ENCODE peak calls at places on chromosomes 11 and 22, in four cellular contexts. F, Z, R and P are unnamed samples.
A peak's percentile ranks its signal among the peaks of the same experiment; 100 is the strongest.

GRCh38 chr22:19105867-19106802 is 16.1 kb downstream of the DGCR2 start:
- DNase-seq in F (no peak), Z (peak; percentile 68), R (peak; percentile 54), P (no peak)

GRCh38 chr22:37239336-37240239 is 4.5 kb downstream of the RAC2 start:
- DNase-seq in F (no peak), Z (peak; percentile 14), R (no peak), P (no peak)

GRCh38 chr22:30970356-30970746 is 1.3 kb downstream of the TUG1 start:
- DNase-seq in F (no peak), Z (no peak), R (no peak), P (no peak)

GRCh38 chr11:43903969-43904368 is 23.3 kb downstream of the ALKBH3 start:
- DNase-seq in F (no peak), Z (no peak), R (no peak), P (no peak)

GRCh38 chr11:100855466-100856067 is 168.5 kb downstream of the ARHGAP42 start:
- DNase-seq in F (no peak), Z (no peak), R (no peak), P (no peak)

GRCh38 chr11:11519184-11519583 is 102.6 kb downstream of the GALNT18 start:
- DNase-seq in F (no peak), Z (peak; percentile 36), R (no peak), P (peak; percentile 31)

GRCh38 chr11:48034926-48035876 is 54.8 kb downstream of the PTPRJ start:
- DNase-seq in F (peak; percentile 51), Z (peak; percentile 93), R (no peak), P (no peak)

GRCh38 chr11:7612056-7612660 is 61.1 kb downstream of the CYB5R2 start:
- DNase-seq in F (no peak), Z (no peak), R (no peak), P (peak; percentile 47)

GRCh38 chr11:68528630-68529029 is 68.1 kb downstream of the PPP6R3 start:
- DNase-seq in F (no peak), Z (peak; percentile 81), R (peak; percentile 24), P (no peak)

GRCh38 chr11:102591160-102591718 is 33.9 kb downstream of the MMP20 start:
- DNase-seq in F (no peak), Z (no peak), R (no peak), P (no peak)

GRCh38 chr11:114262681-114263509 is 33.3 kb upstream of the NNMT start:
- DNase-seq in F (no peak), Z (peak; percentile 84), R (peak; percentile 28), P (peak; percentile 49)

GRCh38 chr11:62169935-62170334 is 20.1 kb upstream of the SCGB1D1 start:
- DNase-seq in F (no peak), Z (no peak), R (no peak), P (no peak)

GRCh38 chr11:9943346-9944110 is 279.7 kb downstream of the SWAP70 start:
- DNase-seq in F (peak; percentile 35), Z (no peak), R (no peak), P (no peak)

GRCh38 chr11:118088531-118088930 is 1.8 kb upstream of the SMIM35 start:
- DNase-seq in F (no peak), Z (no peak), R (no peak), P (no peak)

GRCh38 chr11:122197055-122197987 is 81.3 kb upstream of the BLID start:
- DNase-seq in F (peak; percentile 64), Z (no peak), R (no peak), P (no peak)

GRCh38 chr11:92709329-92709728 is 260.1 kb upstream of the MTNR1B start:
- DNase-seq in F (no peak), Z (no peak), R (no peak), P (no peak)

GRCh38 chr22:44225091-44225689 is 44.5 kb downstream of the PARVG start:
- DNase-seq in F (no peak), Z (peak; percentile 19), R (no peak), P (no peak)

GRCh38 chr11:88420165-88420781 is 82.7 kb upstream of the CTSC start:
- DNase-seq in F (peak; percentile 34), Z (no peak), R (no peak), P (no peak)

GRCh38 chr11:65781962-65782815 is 1.4 kb upstream of the AP5B1 start:
- DNase-seq in F (no peak), Z (peak; percentile 50), R (no peak), P (no peak)

GRCh38 chr11:72012897-72013721 is 14.4 kb downstream of the IL18BP start:
- DNase-seq in F (peak; percentile 80), Z (peak; percentile 89), R (no peak), P (no peak)

GRCh38 chr11:68083517-68083916 is 37.7 kb downstream of the CHKA start:
- DNase-seq in F (no peak), Z (no peak), R (no peak), P (no peak)

GRCh38 chr11:75919525-75919924 is 104.5 kb downstream of the UVRAG start:
- DNase-seq in F (no peak), Z (peak; percentile 54), R (no peak), P (no peak)

GRCh38 chr11:18709414-18709813 is 10.8 kb downstream of the TMEM86A start:
- DNase-seq in F (no peak), Z (no peak), R (no peak), P (no peak)

GRCh38 chr22:17576475-17576874 is 13.2 kb downstream of the SLC25A18 start:
- DNase-seq in F (no peak), Z (no peak), R (no peak), P (no peak)

GRCh38 chr11:92272651-92273050 is 48.0 kb downstream of the FAT3 start:
- DNase-seq in F (no peak), Z (no peak), R (no peak), P (no peak)

GRCh38 chr11:46322759-46323158 is 24.5 kb upstream of the DGKZ start:
- DNase-seq in F (no peak), Z (no peak), R (no peak), P (peak; percentile 52)

GRCh38 chr11:74008373-74009229 is at the start of gene UCP3:
- DNase-seq in F (no peak), Z (peak; percentile 45), R (no peak), P (no peak)

GRCh38 chr11:107991868-107992414 is 16.8 kb upstream of the CUL5 start:
- DNase-seq in F (no peak), Z (no peak), R (no peak), P (peak; percentile 64)

GRCh38 chr11:2669926-2670469 is 29.8 kb downstream of the KCNQ1OT1 start:
- DNase-seq in F (peak; percentile 3), Z (peak; percentile 27), R (no peak), P (no peak)

GRCh38 chr11:46252373-46252914 is 25.0 kb upstream of the CREB3L1 start:
- DNase-seq in F (no peak), Z (no peak), R (no peak), P (no peak)

GRCh38 chr11:126210871-126211235 is 597 bp downstream of the RPUSD4 start:
- DNase-seq in F (no peak), Z (no peak), R (no peak), P (no peak)

GRCh38 chr22:18970948-18971315 is 34.8 kb upstream of the PRODH start:
- DNase-seq in F (no peak), Z (no peak), R (no peak), P (peak; percentile 5)

DNA sequence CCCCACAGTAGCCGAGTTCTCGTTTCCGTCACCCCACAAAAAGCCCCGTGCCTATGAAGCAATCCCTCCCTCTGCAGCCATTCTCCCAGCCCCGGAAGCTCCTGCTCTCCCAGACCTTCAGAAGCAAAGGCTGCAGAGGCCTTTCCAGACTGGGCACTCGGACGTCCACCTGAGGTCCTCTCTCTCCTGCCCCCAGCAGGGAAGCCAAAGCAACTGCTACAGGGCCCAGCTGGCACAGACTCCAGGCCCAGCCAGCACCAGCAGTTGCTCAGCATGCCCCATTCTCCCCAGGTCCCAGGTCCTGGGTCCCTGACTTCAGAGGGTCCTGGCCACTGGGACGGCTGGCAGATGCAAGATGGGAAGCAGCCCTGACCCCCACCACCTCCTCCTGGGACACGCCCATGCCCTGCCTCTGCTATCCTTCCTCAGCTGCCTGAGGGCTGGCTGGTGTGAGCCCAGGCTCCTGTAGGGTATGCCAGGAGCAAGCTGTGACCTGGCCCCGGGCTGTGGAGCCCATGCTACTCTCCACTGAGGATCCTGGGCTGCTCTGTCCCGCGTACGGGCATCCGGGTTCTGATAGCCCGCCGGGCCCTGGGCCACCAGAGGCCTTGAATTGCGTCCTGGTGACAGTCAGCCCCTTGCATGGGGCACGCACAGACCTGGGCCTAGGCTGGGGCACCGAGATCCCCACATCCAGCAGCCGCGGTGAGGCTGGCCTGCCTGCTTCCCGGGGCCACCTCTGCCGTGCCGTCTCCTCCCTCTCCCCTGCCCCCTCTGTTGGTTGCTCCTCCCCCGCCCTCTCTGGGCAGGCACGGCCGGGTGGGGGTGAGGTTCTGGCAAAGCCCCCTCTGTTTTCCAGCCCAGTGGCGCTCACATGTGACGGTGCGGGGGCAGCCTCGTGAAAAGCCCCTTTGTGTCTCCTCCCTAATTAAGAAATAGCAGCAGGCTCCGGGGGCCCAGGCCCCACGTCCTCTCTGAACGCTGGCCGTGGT is 1310.3 kb downstream of the BRD1 start:
- DNase-seq in F (no peak), Z (peak; percentile 80), R (no peak), P (no peak)
- H3K9me3 ChIP-seq in F (no peaks in the 10 kb centered on the region), Z (no peaks in the 10 kb centered on the region), R (no peaks in the 10 kb centered on the region), P (no peaks in the 10 kb centered on the region)

DNA sequence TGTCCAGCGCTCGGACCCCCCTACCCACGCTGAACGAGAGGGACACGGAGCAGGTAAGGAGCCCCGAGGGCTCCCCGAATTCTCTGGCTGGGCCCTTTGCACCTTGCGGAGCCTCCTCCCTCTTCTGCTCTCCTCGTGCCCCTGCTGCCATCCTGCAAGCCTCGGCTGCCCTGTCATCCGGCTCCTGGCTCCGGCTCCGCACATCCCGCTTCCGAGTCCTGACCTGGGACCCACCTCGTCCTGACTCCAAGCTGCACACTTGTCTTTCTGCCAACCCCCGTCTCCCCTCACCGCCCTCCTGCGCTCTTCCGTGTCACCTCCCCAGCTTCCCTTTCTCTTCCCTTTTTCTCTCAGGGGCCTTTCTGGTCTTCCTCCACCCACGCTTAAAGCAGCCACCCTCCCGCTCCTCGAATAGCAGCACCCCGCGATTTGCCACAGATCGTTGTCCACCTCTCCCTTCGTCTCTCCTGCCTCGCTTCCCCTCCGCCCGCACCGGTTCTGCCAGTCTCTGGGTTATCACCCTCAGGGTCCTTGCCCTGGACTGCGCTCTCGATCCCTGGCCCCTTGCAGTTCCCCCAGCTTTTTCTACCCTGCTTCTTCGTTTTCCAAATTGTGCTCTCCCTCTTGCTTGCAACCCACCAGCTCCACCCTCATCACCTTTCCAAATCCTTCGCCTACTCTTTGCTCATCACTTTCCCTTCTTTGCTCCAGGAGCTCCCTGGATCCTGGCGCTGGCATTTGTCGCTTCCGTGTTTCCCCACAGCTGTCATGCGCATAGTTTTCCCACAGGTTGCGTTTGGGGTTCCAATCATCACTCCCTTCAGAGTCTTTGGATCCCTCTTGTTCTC is 822 bp downstream of the MARK2 start:
- DNase-seq in F (peak; percentile 42), Z (peak; percentile 77), R (no peak), P (peak; percentile 54)
- H3K4me1 ChIP-seq in F (peaks cover 8% of the 10 kb centered on the region), Z (peaks cover 54% of the 10 kb centered on the region), R (peaks cover 56% of the 10 kb centered on the region), P (peaks cover 6% of the 10 kb centered on the region)

GRCh38 chr22:49365191-49365837 is 462.4 kb downstream of the BRD1 start:
- DNase-seq in F (no peak), Z (peak; percentile 30), R (no peak), P (no peak)

GRCh38 chr22:49365910-49366309 is 461.8 kb downstream of the BRD1 start:
- DNase-seq in F (no peak), Z (peak; percentile 42), R (no peak), P (no peak)

GRCh38 chr22:49368221-49368975 is 459.3 kb downstream of the BRD1 start:
- DNase-seq in F (no peak), Z (peak; percentile 52), R (no peak), P (no peak)

GRCh38 chr22:49366437-49366836 is 461.2 kb downstream of the BRD1 start:
- DNase-seq in F (no peak), Z (peak; percentile 12), R (no peak), P (no peak)

GRCh38 chr22:49367016-49367697 is 460.5 kb downstream of the BRD1 start:
- DNase-seq in F (no peak), Z (peak; percentile 33), R (no peak), P (no peak)
- H3K9me3 ChIP-seq in F (no peaks in the 10 kb centered on the region), Z (no peaks in the 10 kb centered on the region), R (no peaks in the 10 kb centered on the region), P (no peaks in the 10 kb centered on the region)

GRCh38 chr11:30478923-30479322 is 107.2 kb downstream of the MPPED2 start:
- DNase-seq in F (peak; percentile 73), Z (peak; percentile 71), R (no peak), P (peak; percentile 51)
- H3K4me1 ChIP-seq in F (peaks cover 3% of the 10 kb centered on the region), Z (peaks cover 48% of the 10 kb centered on the region), R (no peaks in the 10 kb centered on the region), P (peaks cover 62% of the 10 kb centered on the region)